ENCODE peak calls at places on chromosomes 12 and 14, in ten cellular contexts. N, Q, E, I, T, D, J, A, B and S are unnamed samples.
A peak's percentile ranks its signal among the peaks of the same experiment; 100 is the strongest.

GRCh38 chr14:61564623-61565091 is 130.7 kb upstream of the HIF1A start:
- DNase-seq in A (peak; percentile 85), I (no peak), E (no peak), N (no peak), Q (peak; percentile 97), D (no peak), B (peak; percentile 17), T (no peak), J (peak; percentile 89), S (no peak)

GRCh38 chr14:39109893-39110715 is 4.0 kb upstream of the GEMIN2 start:
- DNase-seq in I (no peak), T (no peak), E (peak; percentile 40), A (no peak), J (no peak), N (no peak), B (no peak), Q (no peak), D (no peak), S (peak; percentile 15)

GRCh38 chr14:104678346-104678745 is 11.1 kb upstream of the INF2 start:
- DNase-seq in A (no peak), J (no peak), T (no peak), B (no peak), D (no peak), Q (peak; percentile 50), N (no peak), I (peak; percentile 77), E (no peak), S (no peak)

GRCh38 chr12:48185181-48185919 is 1.9 kb downstream of the CCDC184 start:
- DNase-seq in T (no peak), D (no peak), A (no peak), B (peak; percentile 86), E (no peak), N (no peak), J (no peak), I (peak; percentile 56), Q (no peak), S (no peak)

GRCh38 chr12:77133566-77133965 is 68.2 kb upstream of the E2F7 start:
- DNase-seq in D (no peak), B (peak; percentile 86), N (no peak), T (no peak), E (peak; percentile 39), A (no peak), I (no peak), J (no peak), Q (peak; percentile 74), S (peak; percentile 59)

GRCh38 chr14:70816525-70816924 is 7.2 kb upstream of the MAP3K9 start:
- DNase-seq in A (no peak), N (no peak), B (peak; percentile 44), E (no peak), Q (no peak), I (no peak), T (no peak), D (no peak), J (no peak), S (no peak)

GRCh38 chr12:33721561-33721960 is 281.9 kb upstream of the SYT10 start:
- DNase-seq in D (no peak), N (no peak), J (no peak), Q (no peak), A (no peak), I (no peak), T (no peak), E (no peak), B (no peak), S (no peak)

GRCh38 chr14:92551066-92551841 is 37.7 kb downstream of the RIN3 start:
- DNase-seq in D (no peak), B (no peak), N (no peak), Q (no peak), A (no peak), T (no peak), I (no peak), E (peak; percentile 54), J (no peak), S (peak; percentile 65)

GRCh38 chr14:81436296-81437138 is 36.4 kb upstream of the STON2 start:
- DNase-seq in N (peak; percentile 14), B (peak; percentile 92), J (no peak), D (peak; percentile 84), I (peak; percentile 81), T (peak; percentile 54), A (no peak), E (peak; percentile 28), Q (peak; percentile 56), S (peak; percentile 54)